ENCODE peak calls at places on chromosomes 13 and 19, in six cellular contexts. H is ascending aorta; J is neural progenitor cell; D is cardiac muscle cell; K is Daoy; U is stimulated activated CD4-positive, alpha-beta T cell treated with anti-CD3 and anti-CD28 coated beads, Interleukin-15, amount 100 ng/mL, for 1 hour. V is an unnamed sample.
A peak's percentile ranks its signal among the peaks of the same experiment; 100 is the strongest.

GRCh38 chr19:14544977-14545715 is 15.8 kb downstream of the TECR start:
- DNase-seq in D (no peak), U (no peak), K (no peak), J (no peak), H (no peak), V (no peak)

GRCh38 chr13:45296259-45296658 is 44.7 kb downstream of the TPT1 start:
- DNase-seq in U (no peak), J (no peak), H (no peak), D (no peak), K (no peak), V (no peak)

GRCh38 chr13:36571444-36571843 is 102.4 kb upstream of the SERTM1 start:
- DNase-seq in D (no peak), K (no peak), U (no peak), H (no peak), J (no peak), V (no peak)

GRCh38 chr19:1533510-1534150 is 9.8 kb downstream of the PLK5 start:
- DNase-seq in K (no peak), J (no peak), U (no peak), H (no peak), D (no peak), V (no peak)

GRCh38 chr13:112172641-112173171 is 105.8 kb downstream of the SOX1 start:
- DNase-seq in D (no peak), H (no peak), U (no peak), J (peak; percentile 26), K (no peak), V (no peak)

GRCh38 chr13:112444001-112444311 is 67.8 kb downstream of the SPACA7 start:
- DNase-seq in J (peak; percentile 93), K (peak; percentile 75), D (peak; percentile 62), H (no peak), U (no peak), V (no peak)

GRCh38 chr13:58855283-58855682 is 1223.7 kb downstream of the PCDH17 start:
- DNase-seq in U (no peak), H (no peak), K (no peak), D (no peak), J (no peak), V (no peak)

GRCh38 chr19:18097993-18098890 is 664 bp downstream of the MAST3 start:
- DNase-seq in U (no peak), K (no peak), J (no peak), H (no peak), D (no peak), V (no peak)

GRCh38 chr19:40143612-40144011 is 47.6 kb upstream of the MAP3K10 start:
- DNase-seq in H (no peak), U (no peak), J (no peak), D (no peak), K (no peak), V (no peak)

GRCh38 chr19:12872255-12872654 is 9.0 kb downstream of the DNASE2 start:
- DNase-seq in U (no peak), K (no peak), H (no peak), J (no peak), D (no peak), V (no peak)

GRCh38 chr13:23750383-23751121 is 138.6 kb downstream of the MIPEP start:
- DNase-seq in H (no peak), U (no peak), D (no peak), K (peak; percentile 42), J (no peak), V (no peak)

GRCh38 chr19:6056801-6057650 is 53.3 kb downstream of the RFX2 start:
- DNase-seq in H (peak; percentile 94), K (peak; percentile 93), U (no peak), D (peak; percentile 95), J (no peak), V (no peak)

GRCh38 chr13:19181621-19182485 is at the start of gene TUBA3C:
- DNase-seq in K (peak; percentile 7), U (no peak), H (no peak), D (no peak), J (no peak), V (no peak)

GRCh38 chr13:70183041-70183440 is 74.8 kb upstream of the KLHL1 start:
- DNase-seq in U (no peak), K (peak; percentile 0), H (no peak), J (no peak), D (no peak), V (no peak)

GRCh38 chr13:39634956-39635355 is 20.5 kb upstream of the COG6 start:
- DNase-seq in K (no peak), D (no peak), J (no peak), U (no peak), H (no peak), V (no peak)

GRCh38 chr19:1432507-1432887 is 5.7 kb upstream of the RPS15 start:
- DNase-seq in H (no peak), U (no peak), K (no peak), J (no peak), D (no peak), V (no peak)

GRCh38 chr13:54226866-54227265 is 1198.3 kb downstream of the OLFM4 start:
- DNase-seq in J (no peak), D (no peak), K (no peak), U (no peak), H (no peak), V (no peak)

GRCh38 chr13:106471957-106472543 is 63.4 kb downstream of the EFNB2 start:
- DNase-seq in U (no peak), H (peak; percentile 85), D (peak; percentile 84), J (peak; percentile 78), K (peak; percentile 93), V (no peak)

GRCh38 chr19:13018037-13018914 is 23.0 kb downstream of the NFIX start:
- DNase-seq in J (peak; percentile 64), D (peak; percentile 77), K (peak; percentile 62), U (no peak), H (no peak), V (no peak)

GRCh38 chr13:104522235-104523072 is 1456.2 kb upstream of the SLC10A2 start:
- DNase-seq in H (no peak), J (no peak), K (peak; percentile 0), U (no peak), D (no peak), V (no peak)

GRCh38 chr19:48396871-48397176 is 3.4 kb downstream of the GRIN2D start:
- DNase-seq in D (no peak), K (no peak), H (no peak), U (no peak), J (no peak), V (no peak)

GRCh38 chr19:18300930-18301717 is 19.7 kb upstream of the JUND start:
- DNase-seq in H (peak; percentile 96), D (peak; percentile 52), K (no peak), U (no peak), J (no peak), V (no peak)

GRCh38 chr19:48006762-48007161 is 12.3 kb downstream of the ELSPBP1 start:
- DNase-seq in D (no peak), J (no peak), K (no peak), H (no peak), U (no peak), V (no peak)

GRCh38 chr19:46745521-46746280 is at the start of gene FKRP:
- DNase-seq in J (peak; percentile 69), K (no peak), D (no peak), U (no peak), H (no peak), V (no peak)

GRCh38 chr19:16180611-16181010 is 4.6 kb upstream of the FAM32A start:
- DNase-seq in D (peak; percentile 52), J (peak; percentile 51), U (no peak), H (no peak), K (peak; percentile 75), V (no peak)

GRCh38 chr13:33610471-33611015 is 207.4 kb upstream of the RFC3 start:
- DNase-seq in J (peak; percentile 58), D (peak; percentile 35), H (peak; percentile 84), K (peak; percentile 86), U (peak; percentile 25), V (no peak)

GRCh38 chr19:56350416-56351045 is 35.9 kb upstream of the ZSCAN5A start:
- DNase-seq in K (peak; percentile 45), H (no peak), J (peak; percentile 68), D (peak; percentile 65), U (no peak), V (no peak)

GRCh38 chr13:113297370-113297871 is 382 bp downstream of the LAMP1 start:
- DNase-seq in J (no peak), K (peak; percentile 17), D (no peak), H (peak; percentile 66), U (peak; percentile 25), V (no peak)

GRCh38 chr19:29401712-29402421 is 123.9 kb upstream of the VSTM2B start:
- DNase-seq in D (no peak), J (no peak), K (no peak), H (no peak), U (no peak), V (no peak)

GRCh38 chr19:35206379-35206778 is 22.2 kb downstream of the FAM187B start:
- DNase-seq in K (no peak), U (peak; percentile 47), H (no peak), D (no peak), J (no peak), V (no peak)

GRCh38 chr19:30374791-30375650 is 2.8 kb downstream of the ZNF536 start:
- DNase-seq in H (peak; percentile 24), K (peak; percentile 49), J (peak; percentile 54), D (no peak), U (no peak), V (no peak)

GRCh38 chr19:12773571-12773970 is 1.8 kb downstream of the HOOK2 start:
- DNase-seq in H (peak; percentile 85), U (no peak), J (no peak), K (no peak), D (no peak), V (no peak)

GRCh38 chr13:21837841-21838551 is 167.1 kb downstream of the FGF9 start:
- DNase-seq in J (no peak), D (no peak), U (no peak), K (no peak), H (no peak), V (no peak)

V was measured in cortex of kidney.